ENCODE peak calls at places on chromosomes 7 and 10, in five cellular contexts. Y is cardiac muscle cell, X is PC-9, D is GM23338, W is brain microvascular endothelial cell. S is an unnamed sample.

GRCh38 chr7:84497873-84498272 is 303.3 kb upstream of the SEMA3A start:
- DNase-seq in Y (peak; percentile 12), X (no peak), D (no peak), W (no peak), S (no peak)

GRCh38 chr7:128003787-128004186 is 27.4 kb downstream of the LRRC4 start:
- DNase-seq in Y (peak; percentile 66), X (no peak), D (no peak), W (no peak), S (no peak)

GRCh38 chr10:101182936-101183335 is 46.3 kb downstream of the LBX1 start:
- DNase-seq in Y (no peak), X (no peak), D (peak; percentile 60), W (no peak), S (no peak)

GRCh38 chr10:106525871-106526270 is 638.6 kb downstream of the SORCS1 start:
- DNase-seq in Y (no peak), X (no peak), D (no peak), W (no peak), S (no peak)

GRCh38 chr7:16697507-16698199 is 51.7 kb downstream of the BZW2 start:
- DNase-seq in Y (peak; percentile 27), X (no peak), D (no peak), W (peak; percentile 43), S (no peak)

GRCh38 chr7:127874951-127875608 is 156.2 kb downstream of the LRRC4 start:
- DNase-seq in Y (no peak), X (no peak), D (no peak), W (no peak), S (no peak)

GRCh38 chr10:62640386-62640785 is 164.1 kb upstream of the ADO start:
- DNase-seq in Y (peak; percentile 46), X (no peak), D (no peak), W (no peak), S (no peak)

GRCh38 chr7:158428131-158428841 is 159.3 kb downstream of the PTPRN2 start:
- DNase-seq in Y (no peak), X (no peak), D (no peak), W (no peak), S (no peak)

GRCh38 chr7:64876792-64877713 is 26.0 kb upstream of the ZNF273 start:
- DNase-seq in Y (peak; percentile 22), X (no peak), D (peak; percentile 91), W (peak; percentile 20), S (no peak)

GRCh38 chr7:98930921-98931320 is 52.6 kb downstream of the TRRAP start:
- DNase-seq in Y (no peak), X (no peak), D (no peak), W (peak; percentile 14), S (no peak)

GRCh38 chr7:92244803-92245486 is 769 bp downstream of the KRIT1 start:
- DNase-seq in Y (peak; percentile 30), X (no peak), D (no peak), W (no peak), S (no peak)

GRCh38 chr7:107966701-107967100 is 36.3 kb downstream of the LAMB1 start:
- DNase-seq in Y (peak; percentile 83), X (peak; percentile 68), D (peak; percentile 48), W (peak; percentile 93), S (no peak)

GRCh38 chr7:139871820-139872219 is 42.8 kb downstream of the TBXAS1 start:
- DNase-seq in Y (peak; percentile 25), X (no peak), D (no peak), W (no peak), S (no peak)

GRCh38 chr7:22109761-22110160 is 164.1 kb upstream of the CDCA7L start:
- DNase-seq in Y (peak; percentile 57), X (no peak), D (peak; percentile 82), W (peak; percentile 9), S (no peak)

GRCh38 chr7:2573747-2574146 is 15.0 kb downstream of the IQCE start:
- DNase-seq in Y (no peak), X (no peak), D (no peak), W (no peak), S (no peak)

GRCh38 chr10:30847642-30848041 is 184.0 kb downstream of the ZNF438 start:
- DNase-seq in Y (no peak), X (no peak), D (no peak), W (no peak), S (no peak)

GRCh38 chr7:41003031-41003925 is 699.6 kb downstream of the INHBA start:
- DNase-seq in Y (peak; percentile 66), X (peak; percentile 59), D (peak; percentile 80), W (peak; percentile 35), S (no peak)

GRCh38 chr10:93115661-93116383 is 42.1 kb downstream of the CYP26A1 start:
- DNase-seq in Y (peak; percentile 73), X (peak; percentile 53), D (peak; percentile 92), W (peak; percentile 37), S (peak; percentile 62)

GRCh38 chr10:21167288-21168010 is 270.3 kb upstream of the NEBL start:
- DNase-seq in Y (no peak), X (no peak), D (no peak), W (no peak), S (no peak)

GRCh38 chr10:86291616-86292340 is 74.8 kb downstream of the GRID1 start:
- DNase-seq in Y (no peak), X (no peak), D (peak; percentile 62), W (no peak), S (peak; percentile 22)

GRCh38 chr10:3186365-3186764 is 13.8 kb upstream of the PITRM1 start:
- DNase-seq in Y (no peak), X (no peak), D (no peak), W (no peak), S (no peak)

GRCh38 chr10:48506147-48506917 is 98.5 kb downstream of the ARHGAP22 start:
- DNase-seq in Y (peak; percentile 67), X (peak; percentile 26), D (no peak), W (peak; percentile 31), S (no peak)

GRCh38 chr7:110766874-110767273 is 324.1 kb upstream of the LRRN3 start:
- DNase-seq in Y (no peak), X (no peak), D (peak; percentile 8), W (no peak), S (no peak)

GRCh38 chr7:81603-82342 is 110.6 kb upstream of the FAM20C start:
- DNase-seq in Y (no peak), X (peak; percentile 49), D (no peak), W (no peak), S (no peak)

GRCh38 chr10:73060738-73061635 is 35.7 kb downstream of the P4HA1 start:
- DNase-seq in Y (peak; percentile 44), X (no peak), D (peak; percentile 85), W (no peak), S (no peak)

GRCh38 chr10:78065616-78066410 is 32.1 kb downstream of the RPS24 start:
- DNase-seq in Y (no peak), X (no peak), D (no peak), W (no peak), S (no peak)

GRCh38 chr7:128405345-128406146 is 4.2 kb downstream of the IMPDH1 start:
- DNase-seq in Y (peak; percentile 50), X (peak; percentile 58), D (peak; percentile 64), W (no peak), S (no peak)

GRCh38 chr7:143979999-143980398 is 20.1 kb upstream of the OR6B1 start:
- DNase-seq in Y (no peak), X (no peak), D (no peak), W (no peak), S (no peak)

GRCh38 chr7:142886866-142887265 is 1.3 kb upstream of the TRPV6 start:
- DNase-seq in Y (no peak), X (no peak), D (no peak), W (no peak), S (no peak)

GRCh38 chr7:32299133-32299702 is 191.0 kb downstream of the LSM5 start:
- DNase-seq in Y (peak; percentile 11), X (no peak), D (peak; percentile 76), W (no peak), S (no peak)

GRCh38 chr7:96224682-96225081 is 97.2 kb downstream of the SLC25A13 start:
- DNase-seq in Y (peak; percentile 34), X (no peak), D (peak; percentile 55), W (peak; percentile 16), S (no peak)
- TF ChIP-seq CTCF in Y (peak; percentile 40), X (no peak), D (peak; percentile 74), W (peak; percentile 60), S (peak; percentile 27)

DNA sequence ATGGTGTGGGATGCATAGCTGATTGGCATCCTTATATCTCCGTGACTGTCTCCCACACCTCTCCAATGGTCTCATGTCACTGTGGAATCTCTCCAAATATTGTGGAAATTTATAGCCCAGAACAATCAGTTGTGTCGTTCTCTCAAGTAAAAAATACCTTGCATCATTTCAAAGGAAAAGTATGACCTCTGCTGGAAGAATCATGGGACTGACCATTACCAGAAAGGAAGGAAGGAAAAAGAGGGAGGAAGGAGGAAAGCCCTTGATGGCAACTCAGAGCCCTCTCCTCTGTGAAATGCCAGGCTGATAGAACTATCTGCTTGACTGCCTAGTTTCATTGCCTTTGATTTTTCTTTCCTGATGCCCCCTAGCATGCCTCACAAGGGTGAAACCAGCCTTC is 76.3 kb downstream of the FOXI2 start:
- DNase-seq in Y (no peak), X (no peak), D (peak; percentile 63), W (no peak), S (no peak)
- TF ChIP-seq CTCF in Y (no peak), X (peak; percentile 19), D (peak; percentile 69), W (no peak), S (no peak)

DNA sequence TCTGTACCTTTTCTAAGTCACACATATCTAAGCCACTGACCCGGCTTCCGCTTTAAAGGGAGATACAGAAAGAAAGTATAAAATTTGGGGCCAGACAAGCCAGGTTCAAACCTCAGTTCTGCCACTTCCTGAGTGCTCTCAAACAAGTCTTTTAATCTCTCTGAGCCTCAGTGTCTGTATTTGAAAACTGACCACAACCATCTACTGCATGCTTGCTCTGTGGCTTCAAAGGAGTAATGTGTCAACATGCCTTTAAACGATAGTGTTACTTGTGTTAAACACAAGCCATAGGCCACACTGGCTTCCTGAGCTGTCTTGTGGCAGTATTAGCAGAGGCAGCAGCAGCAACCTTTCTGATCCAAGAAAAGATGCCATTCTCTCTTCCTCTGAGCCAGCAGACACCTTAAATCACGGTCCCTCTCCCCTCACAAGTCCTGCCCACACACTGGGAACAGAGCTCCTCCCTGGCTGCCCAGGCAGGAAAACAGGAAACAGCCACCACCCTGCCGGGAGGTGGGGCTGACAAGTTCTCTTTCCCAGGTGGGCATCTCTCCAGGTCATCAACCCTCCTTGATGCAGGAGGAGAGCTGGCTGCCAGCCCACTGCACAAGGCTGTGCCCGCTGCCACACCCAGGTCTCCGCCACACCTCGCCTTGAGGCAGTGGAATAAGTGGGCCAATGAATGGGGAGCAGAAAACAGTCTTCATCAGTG is 10.7 kb downstream of the HIP1 start:
- DNase-seq in Y (peak; percentile 62), X (peak; percentile 94), D (peak; percentile 43), W (peak; percentile 40), S (no peak)
- TF ChIP-seq CTCF in Y (no peak), X (no peak), D (no peak), W (no peak), S (no peak)

DNA sequence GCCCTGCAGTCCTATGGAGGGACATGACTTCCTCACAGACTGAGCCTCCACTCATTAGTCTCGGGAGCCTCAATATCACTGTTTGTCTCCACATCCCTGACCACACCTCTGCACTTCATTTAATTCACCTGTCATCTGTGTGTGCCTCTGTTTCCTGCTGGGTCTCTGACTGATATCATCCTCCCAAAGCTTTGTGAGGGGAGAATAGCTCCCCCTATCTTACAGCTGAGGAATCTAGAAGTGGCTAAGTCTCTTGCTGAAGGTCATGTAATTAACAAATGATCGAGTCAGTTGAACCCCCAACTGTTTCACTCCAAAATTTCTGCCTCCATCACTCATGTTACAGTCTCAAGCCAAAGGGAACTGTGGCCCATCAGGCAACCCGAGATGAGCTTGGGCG is 5.5 kb upstream of the CPXM2 start:
- DNase-seq in Y (no peak), X (no peak), D (peak; percentile 51), W (no peak), S (no peak)
- TF ChIP-seq CTCF in Y (peak; percentile 16), X (no peak), D (peak; percentile 83), W (no peak), S (no peak)

GRCh38 chr7:97145068-97145467 is 27.6 kb downstream of the SDHAF3 start:
- DNase-seq in Y (peak; percentile 58), X (no peak), D (no peak), W (no peak), S (no peak)
- TF ChIP-seq CTCF in Y (peak; percentile 45), X (peak; percentile 74), D (no peak), W (no peak), S (peak; percentile 73)

S was measured in CD14-positive monocyte.